ENCODE peak calls at places on chromosomes 16 and 17, in four cellular contexts. O is A549, C is HCT116, N is H1. J is an unnamed sample.

GRCh38 chr17:61352408-61352770 is 47.3 kb upstream of the TBX2 start:
- DNase-seq in O (no peak), N (no peak), C (no peak), J (no peak)

GRCh38 chr17:36544049-36544319 is 735 bp upstream of the GGNBP2 start:
- DNase-seq in C (no peak), N (no peak), O (peak), J (peak)

GRCh38 chr16:86619263-86619935 is 41.0 kb downstream of the FOXL1 start:
- DNase-seq in N (no peak), C (no peak), O (peak), J (no peak)

GRCh38 chr17:41650794-41651624 is 26.6 kb upstream of the KRT17 start:
- DNase-seq in N (no peak), O (no peak), C (no peak), J (no peak)

GRCh38 chr17:17822189-17822978 is 14.4 kb downstream of the SREBF1 start:
- DNase-seq in O (no peak), C (no peak), N (no peak), J (peak)

GRCh38 chr17:28916302-28916934 is 13.5 kb upstream of the DHRS13 start:
- DNase-seq in N (no peak), O (peak), C (peak), J (peak)

GRCh38 chr17:2062571-2063183 is 7.8 kb downstream of the HIC1 start:
- DNase-seq in O (no peak), N (no peak), C (no peak), J (peak)

GRCh38 chr17:67435122-67435521 is 58.0 kb downstream of the PITPNC1 start:
- DNase-seq in O (no peak), N (no peak), C (no peak), J (no peak)

GRCh38 chr16:83095926-83096692 is 469.3 kb downstream of the CDH13 start:
- DNase-seq in N (no peak), O (no peak), C (no peak), J (peak)

GRCh38 chr17:66713533-66714042 is 121.3 kb upstream of the CACNG5 start:
- DNase-seq in C (no peak), N (no peak), O (peak), J (no peak)

GRCh38 chr17:51508048-51508447 is 247.7 kb downstream of the UTP18 start:
- DNase-seq in O (no peak), N (no peak), C (no peak), J (no peak)

GRCh38 chr17:65022751-65023421 is 33.7 kb downstream of the GNA13 start:
- DNase-seq in O (no peak), N (no peak), C (peak), J (peak)

GRCh38 chr16:19130852-19131808 is 17.4 kb downstream of the ITPRIPL2 start:
- DNase-seq in N (no peak), O (peak), C (no peak), J (peak)

GRCh38 chr17:74071280-74071679 is 132.2 kb upstream of the RPL38 start:
- DNase-seq in N (no peak), C (no peak), O (no peak), J (no peak)

GRCh38 chr16:56262148-56262878 is 71.0 kb downstream of the GNAO1 start:
- DNase-seq in C (no peak), O (no peak), N (no peak), J (no peak)

GRCh38 chr16:23803591-23804123 is 32.1 kb upstream of the PRKCB start:
- DNase-seq in C (peak), N (peak), O (peak), J (peak)

GRCh38 chr17:31724026-31724425 is 135.0 kb downstream of the COPRS start:
- DNase-seq in C (no peak), N (peak), O (no peak), J (peak)

GRCh38 chr17:9057310-9057709 is 36.0 kb downstream of the NTN1 start:
- DNase-seq in O (no peak), C (no peak), N (no peak), J (no peak)

GRCh38 chr17:74433421-74434121 is 1.7 kb downstream of the GPRC5C start:
- DNase-seq in C (no peak), O (no peak), N (no peak), J (no peak)

GRCh38 chr16:65833171-65833871 is 533.2 kb upstream of the CDH5 start:
- DNase-seq in C (no peak), O (no peak), N (no peak), J (peak)
- TF ChIP-seq CEBPB in C (no peak), O (no peak), N (no peak), J (peak)

DNA sequence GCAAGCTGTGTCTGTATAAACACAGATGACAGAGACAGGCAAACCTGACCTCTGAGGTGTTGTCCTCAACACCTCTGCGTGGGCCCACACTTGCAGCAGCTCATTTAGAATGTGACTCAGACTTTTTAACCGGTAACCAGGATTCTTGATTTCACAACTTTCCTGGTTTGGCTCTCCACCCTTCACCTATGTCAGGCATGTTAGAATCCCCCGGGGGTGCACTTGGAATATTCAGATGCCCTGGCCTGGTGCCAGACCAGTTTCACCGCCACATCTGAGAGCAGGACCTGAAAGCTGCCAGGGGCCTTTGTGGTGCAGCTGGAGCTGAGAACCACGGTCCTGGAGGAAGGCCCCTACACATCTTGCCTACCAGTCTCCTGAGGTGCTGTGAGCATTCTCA is 4.8 kb downstream of the DHODH start:
- DNase-seq in N (no peak), O (no peak), C (no peak), J (peak)
- TF ChIP-seq CEBPB in N (no peak), O (no peak), C (no peak), J (peak)

GRCh38 chr17:68963958-68964357 is 8.8 kb upstream of the ABCA8 start:
- DNase-seq in N (no peak), C (no peak), O (no peak), J (peak)

GRCh38 chr17:68957944-68958343 is 2.8 kb upstream of the ABCA8 start:
- DNase-seq in O (no peak), N (no peak), C (no peak), J (no peak)

GRCh38 chr17:68961204-68961893 is 6.2 kb upstream of the ABCA8 start:
- DNase-seq in C (no peak), O (no peak), N (no peak), J (no peak)
- TF ChIP-seq CEBPB in C (no peak), O (no peak), N (no peak), J (no peak)

GRCh38 chr17:58332720-58333395 is 4.3 kb upstream of the TSPOAP1 start:
- DNase-seq in N (no peak), O (no peak), C (no peak), J (no peak)

GRCh38 chr17:58331815-58332719 is 3.5 kb upstream of the TSPOAP1 start:
- DNase-seq in C (no peak), N (no peak), O (no peak), J (no peak)

GRCh38 chr17:58335061-58335731 is 6.6 kb upstream of the TSPOAP1 start:
- DNase-seq in N (no peak), O (no peak), C (no peak), J (no peak)

GRCh38 chr17:58334661-58335060 is 6.1 kb upstream of the TSPOAP1 start:
- DNase-seq in O (no peak), C (no peak), N (no peak), J (no peak)

GRCh38 chr17:58333396-58334207 is 5.0 kb upstream of the TSPOAP1 start:
- DNase-seq in N (no peak), C (no peak), O (no peak), J (no peak)
- TF ChIP-seq CEBPB in N (no peak), C (no peak), O (no peak), J (no peak)

GRCh38 chr17:77100009-77100408 is 40.8 kb upstream of the SEC14L1 start:
- DNase-seq in N (no peak), C (no peak), O (no peak), J (no peak)
- TF ChIP-seq CEBPB in N (no peak), C (no peak), O (no peak), J (no peak)

DNA sequence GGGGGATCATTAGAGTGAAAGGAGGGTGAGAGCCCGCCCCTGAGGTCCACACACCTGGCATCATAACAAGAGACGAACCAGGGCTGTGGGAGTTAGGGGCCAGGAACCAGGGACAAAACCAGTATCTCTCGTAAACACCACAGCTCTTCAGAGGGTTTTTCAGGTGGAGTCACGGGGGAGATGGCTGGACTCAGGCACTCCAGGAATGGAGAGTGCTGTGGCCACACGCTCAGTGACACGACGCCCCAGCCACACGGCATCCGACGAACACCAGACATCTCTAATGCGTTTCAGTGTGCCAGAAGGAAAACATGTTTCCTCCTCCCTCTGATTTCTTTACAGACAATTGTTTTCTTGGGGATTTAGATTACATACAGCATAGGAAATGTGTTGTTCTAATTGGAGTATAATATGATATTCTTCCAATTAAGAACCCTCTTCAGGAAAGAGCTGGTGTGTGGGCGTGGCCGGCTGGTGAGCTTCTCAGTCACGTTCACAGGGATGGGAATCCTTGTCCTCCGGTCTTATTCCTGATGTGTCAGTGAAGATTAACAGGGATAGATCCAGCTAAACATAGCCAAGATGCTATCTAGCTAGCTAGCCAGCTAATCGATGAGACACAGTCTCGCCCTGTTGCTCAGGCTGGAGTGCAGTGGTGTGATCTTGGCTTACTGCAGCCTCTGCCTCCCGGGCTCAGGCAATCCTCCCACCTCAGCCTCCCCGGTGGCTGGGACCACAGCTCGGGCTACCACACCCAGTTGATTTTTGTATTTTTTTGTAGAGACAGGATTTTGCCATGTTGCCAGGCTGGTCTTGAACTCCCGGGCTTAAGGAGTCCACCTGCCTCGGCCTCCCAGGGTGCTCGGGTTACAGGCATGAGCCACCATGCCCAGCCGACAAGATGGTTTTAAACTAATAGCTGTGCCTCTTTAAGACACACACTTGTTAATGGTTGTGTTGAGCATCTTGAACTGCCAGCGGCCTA is 98.6 kb downstream of the BANP start:
- DNase-seq in N (no peak), C (no peak), O (no peak), J (no peak)
- TF ChIP-seq CEBPB in N (no peak), C (no peak), O (no peak), J (no peak)

DNA sequence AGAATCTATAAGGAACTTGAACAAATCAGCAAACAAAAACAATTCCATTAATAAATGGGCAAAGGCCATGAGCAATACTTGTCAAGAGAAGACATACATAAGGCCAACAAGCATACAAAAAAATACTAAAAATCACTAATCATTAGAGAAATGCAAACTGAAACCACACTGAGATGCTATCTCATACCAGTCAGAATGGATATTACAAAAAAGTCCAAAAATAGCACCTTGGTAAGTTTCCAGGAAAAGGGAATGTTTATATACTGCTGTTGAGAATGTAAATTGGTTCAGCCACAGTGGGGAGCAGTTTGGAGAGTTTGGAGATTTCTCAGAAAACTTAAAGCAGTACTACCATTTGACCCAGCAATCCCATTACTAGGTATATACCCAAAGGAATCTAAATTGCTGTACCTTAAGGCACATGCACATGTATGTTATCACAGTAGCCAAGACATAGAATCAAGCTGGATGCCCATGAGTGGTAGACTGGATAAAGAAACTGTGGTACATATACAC is 467.7 kb downstream of the CDH11 start:
- DNase-seq in N (no peak), O (no peak), C (no peak), J (peak)
- TF ChIP-seq CEBPB in N (no peak), O (no peak), C (no peak), J (no peak)

GRCh38 chr16:29821663-29822115 is 1.4 kb downstream of the MVP start:
- DNase-seq in O (peak), N (no peak), C (peak), J (peak)
- TF ChIP-seq CEBPB in O (no peak), N (no peak), C (no peak), J (no peak)

DNA sequence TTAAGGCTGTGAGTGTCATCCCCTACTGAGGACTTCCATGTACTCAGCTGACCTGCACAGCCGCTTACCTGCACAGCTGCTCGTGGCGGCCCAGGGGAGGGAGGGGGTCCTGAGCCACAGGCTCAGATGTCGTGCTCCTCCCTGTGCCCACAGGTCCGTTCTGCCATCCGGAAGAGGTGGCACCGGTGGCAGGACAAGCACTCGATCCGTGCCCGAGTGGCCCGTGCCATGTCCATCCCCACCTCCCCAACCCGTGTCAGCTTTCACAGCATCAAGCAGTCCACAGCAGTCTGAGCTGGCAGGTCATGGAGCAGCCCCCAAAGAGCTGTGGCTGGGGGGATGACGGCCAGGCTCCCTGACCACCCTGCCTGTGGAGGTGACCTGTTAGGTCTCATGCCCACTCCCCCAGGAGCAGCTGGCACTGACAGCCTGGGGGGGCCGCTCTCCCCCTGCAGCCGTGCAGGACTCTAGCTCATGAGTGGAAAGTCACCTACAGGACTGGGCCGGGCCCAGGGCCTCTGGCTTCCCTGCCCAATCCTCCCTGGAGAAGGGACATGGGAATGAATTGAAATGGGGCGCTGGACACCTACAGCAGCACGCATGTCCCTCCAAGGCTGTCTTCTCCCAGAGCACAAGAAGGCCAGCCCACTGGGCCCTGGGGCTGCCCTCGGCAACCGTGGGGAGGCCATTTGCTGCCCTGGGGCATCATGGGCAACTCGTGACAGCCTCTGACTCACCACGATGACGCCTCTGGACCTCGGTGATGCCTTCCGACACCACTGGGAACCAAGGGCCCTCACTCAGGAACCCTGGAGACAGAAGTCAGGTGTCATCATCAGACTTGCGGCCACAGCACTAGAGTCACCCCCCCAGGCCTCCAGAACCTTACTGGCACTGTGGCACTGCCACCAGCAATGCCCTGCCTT is 9.9 kb upstream of the SPPL2C start:
- DNase-seq in N (no peak), O (peak), C (no peak), J (no peak)
- TF ChIP-seq CEBPB in N (no peak), O (no peak), C (no peak), J (no peak)

GRCh38 chr16:14527411-14528044 is 102.5 kb downstream of the PARN start:
- DNase-seq in N (no peak), O (peak), C (no peak), J (peak)
- TF ChIP-seq CEBPB in N (no peak), O (peak), C (no peak), J (peak)